ENCODE peak calls at places on chromosomes 6 and 20, in ten cellular contexts. One of them, this sample, is unnamed.
A peak's percentile ranks its signal among the peaks of the same experiment; 100 is the strongest.

GRCh38 chr6:48916523-48917050 is 546.5 kb downstream of the MMUT start:
- DNase-seq in psoas muscle: no peak
- DNase-seq in neural crest cell: no peak
- DNase-seq in lower leg skin: no peak
- DNase-seq in foreskin keratinocyte: no peak
- DNase-seq in left ventricle myocardium inferior: no peak
- DNase-seq in PC-3: peak; percentile 92
- DNase-seq in brain microvascular endothelial cell: no peak
- DNase-seq in cardiac muscle cell: no peak
- DNase-seq in CD8-positive, alpha-beta T cell: no peak
- DNase-seq in this sample: no peak

GRCh38 chr20:43844778-43845614 is 69.7 kb upstream of the TOX2 start:
- DNase-seq in psoas muscle: peak; percentile 23
- DNase-seq in neural crest cell: no peak
- DNase-seq in lower leg skin: peak; percentile 54
- DNase-seq in foreskin keratinocyte: peak; percentile 74
- DNase-seq in left ventricle myocardium inferior: peak; percentile 25
- DNase-seq in PC-3: peak; percentile 98
- DNase-seq in brain microvascular endothelial cell: peak; percentile 87
- DNase-seq in cardiac muscle cell: peak; percentile 91
- DNase-seq in CD8-positive, alpha-beta T cell: no peak
- DNase-seq in this sample: no peak

GRCh38 chr6:1461736-1462135 is 72.4 kb downstream of the FOXF2 start:
- DNase-seq in psoas muscle: no peak
- DNase-seq in neural crest cell: no peak
- DNase-seq in lower leg skin: no peak
- DNase-seq in foreskin keratinocyte: no peak
- DNase-seq in left ventricle myocardium inferior: no peak
- DNase-seq in PC-3: no peak
- DNase-seq in brain microvascular endothelial cell: no peak
- DNase-seq in cardiac muscle cell: no peak
- DNase-seq in CD8-positive, alpha-beta T cell: no peak
- DNase-seq in this sample: no peak

GRCh38 chr6:46893648-46894047 is 28.1 kb downstream of the ADGRF5 start:
- DNase-seq in psoas muscle: no peak
- DNase-seq in neural crest cell: no peak
- DNase-seq in lower leg skin: no peak
- DNase-seq in foreskin keratinocyte: no peak
- DNase-seq in left ventricle myocardium inferior: no peak
- DNase-seq in PC-3: peak; percentile 48
- DNase-seq in brain microvascular endothelial cell: no peak
- DNase-seq in cardiac muscle cell: no peak
- DNase-seq in CD8-positive, alpha-beta T cell: no peak
- DNase-seq in this sample: no peak

GRCh38 chr6:28643017-28643740 is 117.5 kb downstream of the GPX5 start:
- DNase-seq in psoas muscle: no peak
- DNase-seq in neural crest cell: peak; percentile 36
- DNase-seq in lower leg skin: no peak
- DNase-seq in foreskin keratinocyte: peak; percentile 82
- DNase-seq in left ventricle myocardium inferior: no peak
- DNase-seq in PC-3: peak; percentile 74
- DNase-seq in brain microvascular endothelial cell: peak; percentile 81
- DNase-seq in cardiac muscle cell: peak; percentile 73
- DNase-seq in CD8-positive, alpha-beta T cell: no peak
- DNase-seq in this sample: no peak

GRCh38 chr6:3628143-3628840 is 123.2 kb downstream of the PXDC1 start:
- DNase-seq in psoas muscle: no peak
- DNase-seq in neural crest cell: no peak
- DNase-seq in lower leg skin: no peak
- DNase-seq in foreskin keratinocyte: no peak
- DNase-seq in left ventricle myocardium inferior: no peak
- DNase-seq in PC-3: no peak
- DNase-seq in brain microvascular endothelial cell: no peak
- DNase-seq in cardiac muscle cell: no peak
- DNase-seq in CD8-positive, alpha-beta T cell: peak; percentile 13
- DNase-seq in this sample: no peak

GRCh38 chr6:142728910-142729481 is 216.0 kb downstream of the HIVEP2 start:
- DNase-seq in psoas muscle: no peak
- DNase-seq in neural crest cell: no peak
- DNase-seq in lower leg skin: no peak
- DNase-seq in foreskin keratinocyte: no peak
- DNase-seq in left ventricle myocardium inferior: no peak
- DNase-seq in PC-3: no peak
- DNase-seq in brain microvascular endothelial cell: peak; percentile 93
- DNase-seq in cardiac muscle cell: peak; percentile 90
- DNase-seq in CD8-positive, alpha-beta T cell: no peak
- DNase-seq in this sample: no peak

GRCh38 chr20:43983359-43983758 is 68.7 kb downstream of the TOX2 start:
- DNase-seq in psoas muscle: no peak
- DNase-seq in neural crest cell: no peak
- DNase-seq in lower leg skin: no peak
- DNase-seq in foreskin keratinocyte: no peak
- DNase-seq in left ventricle myocardium inferior: no peak
- DNase-seq in PC-3: peak; percentile 19
- DNase-seq in brain microvascular endothelial cell: no peak
- DNase-seq in cardiac muscle cell: no peak
- DNase-seq in CD8-positive, alpha-beta T cell: peak; percentile 21
- DNase-seq in this sample: no peak

DNA sequence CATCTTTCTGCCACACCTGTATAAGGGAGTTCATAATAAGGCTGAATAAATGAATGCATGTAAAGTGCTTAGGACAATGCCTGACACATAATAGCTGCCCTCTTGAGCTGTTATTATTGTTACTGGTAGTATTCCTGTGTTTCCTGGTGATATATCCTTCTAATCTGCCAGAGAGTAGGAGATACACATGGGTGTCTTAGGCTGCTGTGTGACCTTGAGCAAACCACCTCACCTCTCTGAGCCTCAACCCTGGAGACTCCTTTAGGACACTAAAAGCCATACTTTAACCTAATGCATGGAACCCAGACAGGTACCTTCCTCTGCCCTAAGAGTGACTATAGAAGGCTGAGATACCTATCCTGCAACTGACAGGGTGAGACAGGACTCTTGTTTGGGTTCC is 7.6 kb downstream of the SCRT2 start:
- DNase-seq in psoas muscle: no peak
- DNase-seq in neural crest cell: no peak
- DNase-seq in lower leg skin: no peak
- DNase-seq in foreskin keratinocyte: no peak
- DNase-seq in left ventricle myocardium inferior: no peak
- DNase-seq in PC-3: no peak
- DNase-seq in brain microvascular endothelial cell: no peak
- DNase-seq in cardiac muscle cell: no peak
- DNase-seq in CD8-positive, alpha-beta T cell: no peak
- DNase-seq in this sample: no peak
- TF ChIP-seq CTCF in psoas muscle: no peak
- TF ChIP-seq CTCF in neural crest cell: no peak
- TF ChIP-seq CTCF in lower leg skin: no peak
- TF ChIP-seq CTCF in foreskin keratinocyte: no peak
- TF ChIP-seq CTCF in left ventricle myocardium inferior: no peak
- TF ChIP-seq CTCF in PC-3: no peak
- TF ChIP-seq CTCF in brain microvascular endothelial cell: no peak
- TF ChIP-seq CTCF in cardiac muscle cell: no peak
- TF ChIP-seq CTCF in CD8-positive, alpha-beta T cell: no peak
- TF ChIP-seq CTCF in this sample: no peak

DNA sequence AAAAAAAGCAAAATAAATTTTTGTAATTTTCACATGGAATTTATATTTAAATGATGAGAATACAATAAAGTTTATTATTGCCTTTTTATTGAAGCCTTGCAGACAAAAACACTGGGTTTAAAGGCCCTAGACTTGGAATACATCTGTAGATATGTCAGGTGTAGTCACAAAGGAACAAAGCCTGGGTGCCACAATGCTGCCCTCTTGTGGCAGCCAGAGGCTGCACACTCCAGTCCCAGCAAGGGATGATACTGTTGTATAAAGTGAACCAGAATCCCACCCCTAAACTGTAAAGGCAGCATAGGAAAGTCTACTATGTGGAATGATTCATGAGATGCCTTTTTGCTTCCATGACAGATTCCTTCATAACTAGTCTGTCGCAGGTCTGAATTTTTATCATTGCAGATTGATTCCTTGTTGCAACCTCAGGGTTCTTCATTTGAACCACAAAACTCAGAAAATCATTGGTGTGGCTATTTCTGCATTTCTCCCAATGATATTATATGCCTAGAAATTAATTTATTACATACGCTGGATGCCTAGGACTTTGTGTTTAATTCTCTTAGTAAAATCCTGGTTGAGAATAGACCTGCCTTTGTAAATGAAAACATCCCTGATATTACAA is 37.0 kb downstream of the MAK start:
- DNase-seq in psoas muscle: peak; percentile 31
- DNase-seq in neural crest cell: peak; percentile 54
- DNase-seq in lower leg skin: peak; percentile 21
- DNase-seq in foreskin keratinocyte: peak; percentile 49
- DNase-seq in left ventricle myocardium inferior: peak; percentile 27
- DNase-seq in PC-3: peak; percentile 82
- DNase-seq in brain microvascular endothelial cell: peak; percentile 43
- DNase-seq in cardiac muscle cell: peak; percentile 65
- DNase-seq in CD8-positive, alpha-beta T cell: peak; percentile 61
- DNase-seq in this sample: peak; percentile 37
- TF ChIP-seq CTCF in psoas muscle: peak; percentile 97
- TF ChIP-seq CTCF in neural crest cell: peak; percentile 98
- TF ChIP-seq CTCF in lower leg skin: no peak
- TF ChIP-seq CTCF in foreskin keratinocyte: peak; percentile 97
- TF ChIP-seq CTCF in left ventricle myocardium inferior: peak; percentile 100
- TF ChIP-seq CTCF in PC-3: peak; percentile 99
- TF ChIP-seq CTCF in brain microvascular endothelial cell: peak; percentile 100
- TF ChIP-seq CTCF in cardiac muscle cell: peak; percentile 99
- TF ChIP-seq CTCF in CD8-positive, alpha-beta T cell: peak; percentile 96
- TF ChIP-seq CTCF in this sample: peak; percentile 97

DNA sequence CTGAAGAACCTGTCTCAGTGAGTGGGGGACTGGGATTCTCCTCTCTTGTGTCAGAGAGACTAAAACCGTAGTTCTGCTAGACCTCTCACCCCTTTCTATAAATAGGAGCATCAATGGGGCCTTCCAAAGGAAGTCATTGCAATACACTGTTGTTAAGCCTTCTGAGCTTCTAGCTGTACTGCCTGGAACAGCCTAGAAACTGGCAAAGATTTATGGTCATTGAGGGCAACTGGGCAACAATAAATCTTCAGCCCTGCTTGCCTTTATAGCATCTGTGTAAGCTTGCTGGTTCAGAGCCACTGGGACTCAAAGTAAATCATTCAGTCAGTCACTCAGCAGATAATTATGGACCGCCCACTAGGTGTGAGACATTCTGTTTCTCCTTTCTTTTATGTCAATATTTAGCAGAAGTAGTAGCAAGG is 53.2 kb downstream of the PPP1R14C start:
- DNase-seq in psoas muscle: no peak
- DNase-seq in neural crest cell: no peak
- DNase-seq in lower leg skin: no peak
- DNase-seq in foreskin keratinocyte: no peak
- DNase-seq in left ventricle myocardium inferior: no peak
- DNase-seq in PC-3: no peak
- DNase-seq in brain microvascular endothelial cell: no peak
- DNase-seq in cardiac muscle cell: no peak
- DNase-seq in CD8-positive, alpha-beta T cell: no peak
- DNase-seq in this sample: no peak
- TF ChIP-seq CTCF in psoas muscle: no peak
- TF ChIP-seq CTCF in neural crest cell: no peak
- TF ChIP-seq CTCF in lower leg skin: no peak
- TF ChIP-seq CTCF in foreskin keratinocyte: no peak
- TF ChIP-seq CTCF in left ventricle myocardium inferior: no peak
- TF ChIP-seq CTCF in PC-3: no peak
- TF ChIP-seq CTCF in brain microvascular endothelial cell: no peak
- TF ChIP-seq CTCF in cardiac muscle cell: no peak
- TF ChIP-seq CTCF in CD8-positive, alpha-beta T cell: no peak
- TF ChIP-seq CTCF in this sample: no peak

GRCh38 chr20:5119435-5120188 is at the start of gene PCNA:
- DNase-seq in psoas muscle: peak; percentile 98
- DNase-seq in neural crest cell: peak; percentile 89
- DNase-seq in lower leg skin: peak; percentile 96
- DNase-seq in foreskin keratinocyte: peak; percentile 96
- DNase-seq in left ventricle myocardium inferior: peak; percentile 98
- DNase-seq in PC-3: peak; percentile 98
- DNase-seq in brain microvascular endothelial cell: peak; percentile 97
- DNase-seq in cardiac muscle cell: peak; percentile 98
- DNase-seq in CD8-positive, alpha-beta T cell: peak; percentile 96
- DNase-seq in this sample: peak; percentile 89
- TF ChIP-seq CTCF in psoas muscle: no peak
- TF ChIP-seq CTCF in neural crest cell: no peak
- TF ChIP-seq CTCF in lower leg skin: no peak
- TF ChIP-seq CTCF in foreskin keratinocyte: no peak
- TF ChIP-seq CTCF in left ventricle myocardium inferior: peak; percentile 31
- TF ChIP-seq CTCF in PC-3: no peak
- TF ChIP-seq CTCF in brain microvascular endothelial cell: no peak
- TF ChIP-seq CTCF in cardiac muscle cell: no peak
- TF ChIP-seq CTCF in CD8-positive, alpha-beta T cell: no peak
- TF ChIP-seq CTCF in this sample: no peak

DNA sequence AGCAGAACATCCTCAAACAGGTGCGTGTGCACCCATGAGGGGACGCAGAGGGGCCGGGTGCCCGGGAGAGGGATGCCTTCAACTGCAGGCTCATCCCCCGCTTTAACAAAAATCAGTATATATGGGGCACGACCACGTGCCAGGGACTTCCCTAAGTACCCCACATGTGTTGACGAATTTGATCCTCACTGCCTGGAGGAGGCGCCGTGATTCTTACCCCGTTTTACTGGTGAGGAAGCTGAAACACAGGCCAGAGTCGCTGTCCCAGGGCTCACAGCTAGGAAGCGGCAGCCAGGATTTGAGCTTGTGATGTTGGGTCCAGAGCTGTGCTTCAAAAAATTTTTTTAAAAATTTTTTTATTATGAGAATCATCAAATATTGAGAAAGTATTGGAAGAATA is 44.8 kb downstream of the ITPR3 start:
- DNase-seq in psoas muscle: no peak
- DNase-seq in neural crest cell: no peak
- DNase-seq in lower leg skin: no peak
- DNase-seq in foreskin keratinocyte: no peak
- DNase-seq in left ventricle myocardium inferior: no peak
- DNase-seq in PC-3: no peak
- DNase-seq in brain microvascular endothelial cell: no peak
- DNase-seq in cardiac muscle cell: no peak
- DNase-seq in CD8-positive, alpha-beta T cell: no peak
- DNase-seq in this sample: no peak
- TF ChIP-seq CTCF in psoas muscle: no peak
- TF ChIP-seq CTCF in neural crest cell: no peak
- TF ChIP-seq CTCF in lower leg skin: no peak
- TF ChIP-seq CTCF in foreskin keratinocyte: no peak
- TF ChIP-seq CTCF in left ventricle myocardium inferior: no peak
- TF ChIP-seq CTCF in PC-3: peak; percentile 15
- TF ChIP-seq CTCF in brain microvascular endothelial cell: no peak
- TF ChIP-seq CTCF in cardiac muscle cell: no peak
- TF ChIP-seq CTCF in CD8-positive, alpha-beta T cell: no peak
- TF ChIP-seq CTCF in this sample: no peak

GRCh38 chr20:10665791-10666190 is 8.0 kb downstream of the JAG1 start:
- DNase-seq in psoas muscle: no peak
- DNase-seq in neural crest cell: no peak
- DNase-seq in lower leg skin: no peak
- DNase-seq in foreskin keratinocyte: peak; percentile 68
- DNase-seq in left ventricle myocardium inferior: no peak
- DNase-seq in PC-3: no peak
- DNase-seq in brain microvascular endothelial cell: no peak
- DNase-seq in cardiac muscle cell: peak; percentile 36
- DNase-seq in CD8-positive, alpha-beta T cell: no peak
- DNase-seq in this sample: no peak
- TF ChIP-seq CTCF in psoas muscle: no peak
- TF ChIP-seq CTCF in neural crest cell: no peak
- TF ChIP-seq CTCF in lower leg skin: no peak
- TF ChIP-seq CTCF in foreskin keratinocyte: peak; percentile 9
- TF ChIP-seq CTCF in left ventricle myocardium inferior: no peak
- TF ChIP-seq CTCF in PC-3: no peak
- TF ChIP-seq CTCF in brain microvascular endothelial cell: no peak
- TF ChIP-seq CTCF in cardiac muscle cell: no peak
- TF ChIP-seq CTCF in CD8-positive, alpha-beta T cell: no peak
- TF ChIP-seq CTCF in this sample: no peak

GRCh38 chr20:18904624-18905023 is 91.0 kb downstream of the SCP2D1 start:
- DNase-seq in psoas muscle: no peak
- DNase-seq in neural crest cell: no peak
- DNase-seq in lower leg skin: no peak
- DNase-seq in foreskin keratinocyte: no peak
- DNase-seq in left ventricle myocardium inferior: no peak
- DNase-seq in PC-3: peak; percentile 54
- DNase-seq in brain microvascular endothelial cell: no peak
- DNase-seq in cardiac muscle cell: no peak
- DNase-seq in CD8-positive, alpha-beta T cell: no peak
- DNase-seq in this sample: no peak
- TF ChIP-seq CTCF in psoas muscle: peak; percentile 34
- TF ChIP-seq CTCF in neural crest cell: no peak
- TF ChIP-seq CTCF in lower leg skin: no peak
- TF ChIP-seq CTCF in foreskin keratinocyte: peak; percentile 55
- TF ChIP-seq CTCF in left ventricle myocardium inferior: peak; percentile 57
- TF ChIP-seq CTCF in PC-3: peak; percentile 70
- TF ChIP-seq CTCF in brain microvascular endothelial cell: no peak
- TF ChIP-seq CTCF in cardiac muscle cell: no peak
- TF ChIP-seq CTCF in CD8-positive, alpha-beta T cell: no peak
- TF ChIP-seq CTCF in this sample: peak; percentile 19